ENCODE peak calls at places on chromosomes 4 and X, in eight cellular contexts. I is activated T-cell treated with anti-CD3 and anti-CD28 coated beads, Interleukin-2, amount 50 U/mL, for 24 hours; Y is AG10803; T is AG09309; C is NCI-H2081; X is naive thymus-derived CD4-positive, alpha-beta T cell; V is AG08396; D is Kasumi-1. K is an unnamed sample.

GRCh38 chr4:139223682-139224317 is 46.8 kb upstream of the ELF2 start:
- DNase-seq in I (no peak), Y (peak; percentile 52), T (no peak), C (no peak), X (no peak), V (no peak), D (peak; percentile 66), K (no peak)

GRCh38 chr4:1868293-1868692 is 2.9 kb upstream of the NSD2 start:
- DNase-seq in I (no peak), Y (no peak), T (no peak), C (no peak), X (no peak), V (no peak), D (no peak), K (no peak)

GRCh38 chr4:3499710-3500109 is 32.5 kb downstream of the LRPAP1 start:
- DNase-seq in I (no peak), Y (no peak), T (no peak), C (no peak), X (no peak), V (no peak), D (no peak), K (no peak)

GRCh38 chr4:109301691-109302365 is 630 bp downstream of the COL25A1 start:
- DNase-seq in I (peak; percentile 36), Y (no peak), T (no peak), C (no peak), X (no peak), V (no peak), D (no peak), K (no peak)

GRCh38 chrX:74063426-74064155 is 240.4 kb upstream of the ZCCHC13 start:
- DNase-seq in I (no peak), Y (no peak), T (no peak), C (no peak), X (no peak), V (no peak), D (no peak), K (no peak)

GRCh38 chr4:147547314-147548056 is 66.6 kb downstream of the EDNRA start:
- DNase-seq in I (no peak), Y (peak; percentile 59), T (no peak), C (no peak), X (no peak), V (peak; percentile 34), D (no peak), K (no peak)

GRCh38 chr4:26076000-26076587 is 162.1 kb downstream of the SMIM20 start:
- DNase-seq in I (no peak), Y (peak; percentile 37), T (no peak), C (no peak), X (no peak), V (no peak), D (peak; percentile 82), K (no peak)

GRCh38 chr4:26736621-26737020 is 124.0 kb upstream of the STIM2 start:
- DNase-seq in I (no peak), Y (no peak), T (no peak), C (no peak), X (no peak), V (no peak), D (no peak), K (no peak)

GRCh38 chrX:23369037-23369436 is 34.4 kb downstream of the PTCHD1 start:
- DNase-seq in I (no peak), Y (no peak), T (no peak), C (no peak), X (no peak), V (no peak), D (no peak), K (no peak)

GRCh38 chrX:53476371-53476770 is 42.2 kb upstream of the HSD17B10 start:
- DNase-seq in I (no peak), Y (peak; percentile 48), T (peak; percentile 41), C (no peak), X (no peak), V (no peak), D (no peak), K (no peak)

GRCh38 chr4:38092701-38093100 is 132.5 kb downstream of the PTTG2 start:
- DNase-seq in I (no peak), Y (peak; percentile 42), T (no peak), C (no peak), X (no peak), V (no peak), D (no peak), K (no peak)

GRCh38 chr4:67750691-67751090 is 3.5 kb downstream of the GNRHR start:
- DNase-seq in I (no peak), Y (no peak), T (no peak), C (no peak), X (no peak), V (no peak), D (no peak), K (no peak)

GRCh38 chr4:55503164-55503563 is 43.5 kb downstream of the CLOCK start:
- DNase-seq in I (no peak), Y (peak; percentile 59), T (peak; percentile 24), C (no peak), X (no peak), V (peak; percentile 13), D (no peak), K (no peak)

GRCh38 chrX:108582151-108582550 is 142.5 kb downstream of the COL4A5 start:
- DNase-seq in I (no peak), Y (no peak), T (no peak), C (peak; percentile 66), X (no peak), V (no peak), D (no peak), K (no peak)

GRCh38 chr4:144809056-144809640 is 163.2 kb downstream of the HHIP start:
- DNase-seq in I (no peak), Y (no peak), T (no peak), C (no peak), X (no peak), V (no peak), D (no peak), K (no peak)

GRCh38 chr4:8410641-8411271 is 29.8 kb downstream of the ACOX3 start:
- DNase-seq in I (no peak), Y (peak; percentile 41), T (no peak), C (peak; percentile 34), X (no peak), V (peak; percentile 72), D (peak; percentile 63), K (peak; percentile 73)

GRCh38 chr4:155543126-155543765 is 123.4 kb upstream of the GUCY1A1 start:
- DNase-seq in I (no peak), Y (peak; percentile 71), T (no peak), C (no peak), X (no peak), V (peak; percentile 11), D (no peak), K (no peak)